ENCODE peak calls at places on chromosomes 6 and 20, in four cellular contexts. K is AG10803, S is upper lobe of right lung, N is astrocyte of the cerebellum. R is an unnamed sample.
A peak's percentile ranks its signal among the peaks of the same experiment; 100 is the strongest.

GRCh38 chr6:144012534-144012933 is 4.5 kb upstream of the PLAGL1 start:
- DNase-seq in K (peak; percentile 26), S (no peak), N (no peak), R (no peak)

GRCh38 chr6:44006123-44006871 is 121.0 kb downstream of the MRPL14 start:
- DNase-seq in K (peak; percentile 50), S (peak; percentile 53), N (no peak), R (no peak)

GRCh38 chr6:12903246-12903645 is 186.7 kb downstream of the PHACTR1 start:
- DNase-seq in K (no peak), S (no peak), N (no peak), R (no peak)

GRCh38 chr6:19838442-19839236 is 1.5 kb downstream of the ID4 start:
- DNase-seq in K (peak; percentile 21), S (peak; percentile 90), N (no peak), R (no peak)

GRCh38 chr6:168126566-168127383 is 47.8 kb upstream of the FRMD1 start:
- DNase-seq in K (no peak), S (no peak), N (no peak), R (no peak)

GRCh38 chr20:45097485-45098095 is 3.3 kb downstream of the KCNS1 start:
- DNase-seq in K (peak; percentile 19), S (peak; percentile 78), N (no peak), R (no peak)

GRCh38 chr6:74574794-74575193 is 631.1 kb downstream of the COL12A1 start:
- DNase-seq in K (peak; percentile 24), S (no peak), N (no peak), R (no peak)

GRCh38 chr6:95176322-95176721 is 401.0 kb upstream of the MANEA start:
- DNase-seq in K (no peak), S (no peak), N (no peak), R (no peak)

GRCh38 chr20:10655723-10656122 is 18.1 kb downstream of the JAG1 start:
- DNase-seq in K (no peak), S (no peak), N (no peak), R (no peak)

GRCh38 chr6:159953091-159953581 is 15.7 kb upstream of the IGF2R start:
- DNase-seq in K (peak; percentile 78), S (peak; percentile 84), N (no peak), R (no peak)

GRCh38 chr6:144178323-144178722 is 28.0 kb downstream of the STX11 start:
- DNase-seq in K (no peak), S (no peak), N (no peak), R (no peak)

GRCh38 chr6:24431045-24431451 is 28.3 kb downstream of the MRS2 start:
- DNase-seq in K (peak; percentile 47), S (no peak), N (peak; percentile 16), R (no peak)

GRCh38 chr6:168905451-168906090 is 348.1 kb downstream of the THBS2 start:
- DNase-seq in K (peak; percentile 8), S (no peak), N (no peak), R (no peak)

GRCh38 chr6:108684809-108685329 is 124.2 kb downstream of the FOXO3 start:
- DNase-seq in K (peak; percentile 21), S (no peak), N (peak; percentile 45), R (no peak)

GRCh38 chr20:50242863-50243609 is 52.4 kb downstream of the CEBPB start:
- DNase-seq in K (no peak), S (no peak), N (no peak), R (no peak)

GRCh38 chr20:3661836-3662665 is 1.1 kb downstream of the GFRA4 start:
- DNase-seq in K (no peak), S (peak; percentile 49), N (no peak), R (peak; percentile 76)

GRCh38 chr6:80637312-80637711 is 530.8 kb downstream of the BCKDHB start:
- DNase-seq in K (peak; percentile 60), S (no peak), N (no peak), R (no peak)

GRCh38 chr6:123053602-123054225 is 57.7 kb downstream of the CLVS2 start:
- DNase-seq in K (no peak), S (no peak), N (no peak), R (no peak)

GRCh38 chr6:10759312-10759839 is 11.8 kb downstream of the TMEM14B start:
- DNase-seq in K (peak; percentile 92), S (no peak), N (peak; percentile 87), R (no peak)

GRCh38 chr6:155340464-155341129 is 26.3 kb upstream of the TFB1M start:
- DNase-seq in K (peak; percentile 63), S (no peak), N (peak; percentile 6), R (no peak)

GRCh38 chr6:135323202-135323668 is 142.1 kb downstream of the MYB start:
- DNase-seq in K (no peak), S (no peak), N (peak; percentile 20), R (no peak)

GRCh38 chr6:53792016-53792415 is 2.8 kb upstream of the LRRC1 start:
- DNase-seq in K (no peak), S (no peak), N (no peak), R (no peak)

GRCh38 chr20:50586531-50587232 is 76.5 kb downstream of the PTPN1 start:
- DNase-seq in K (no peak), S (no peak), N (no peak), R (peak; percentile 72)

GRCh38 chr6:144882425-144882824 is 597.3 kb downstream of the UTRN start:
- DNase-seq in K (no peak), S (no peak), N (no peak), R (no peak)

GRCh38 chr6:13048113-13048512 is 280.2 kb downstream of the TBC1D7 start:
- DNase-seq in K (no peak), S (no peak), N (no peak), R (no peak)

GRCh38 chr6:17867880-17868279 is 119.6 kb downstream of the KIF13A start:
- DNase-seq in K (peak; percentile 88), S (no peak), N (peak; percentile 41), R (no peak)

GRCh38 chr20:17228624-17229061 is 1.8 kb downstream of the PCSK2 start:
- DNase-seq in K (no peak), S (peak; percentile 71), N (no peak), R (peak; percentile 87)

GRCh38 chr20:34181484-34181883 is 59.7 kb upstream of the ASIP start:
- DNase-seq in K (no peak), S (no peak), N (no peak), R (no peak)

GRCh38 chr6:25253371-25253770 is 25.8 kb upstream of the CARMIL1 start:
- DNase-seq in K (no peak), S (no peak), N (no peak), R (no peak)

GRCh38 chr6:4928426-4928825 is 75.4 kb downstream of the RPP40 start:
- DNase-seq in K (peak; percentile 62), S (no peak), N (no peak), R (no peak)

GRCh38 chr6:27479319-27480182 is 6.6 kb upstream of the ZNF184 start:
- DNase-seq in K (peak; percentile 96), S (peak; percentile 87), N (peak; percentile 86), R (no peak)

GRCh38 chr6:30955367-30956042 is 14.7 kb downstream of the MUCL3 start:
- DNase-seq in K (peak; percentile 52), S (peak; percentile 91), N (no peak), R (no peak)

GRCh38 chr6:42131531-42131930 is 10.9 kb downstream of the C6orf132 start:
- DNase-seq in K (peak; percentile 49), S (no peak), N (peak; percentile 65), R (no peak)

GRCh38 chr6:22043284-22043962 is 253.4 kb downstream of the PRL start:
- DNase-seq in K (no peak), S (no peak), N (no peak), R (no peak)

GRCh38 chr6:70844301-70844700 is 112.6 kb downstream of the B3GAT2 start:
- DNase-seq in K (no peak), S (no peak), N (no peak), R (no peak)

GRCh38 chr6:106134087-106134770 is 48.1 kb downstream of the PRDM1 start:
- DNase-seq in K (no peak), S (no peak), N (no peak), R (no peak)

GRCh38 chr6:117958536-117958935 is 51.5 kb downstream of the SLC35F1 start:
- DNase-seq in K (no peak), S (no peak), N (no peak), R (no peak)

GRCh38 chr6:105646391-105646867 is 243.5 kb upstream of the PREP start:
- DNase-seq in K (peak; percentile 1), S (no peak), N (no peak), R (no peak)

GRCh38 chr6:144898741-144899140 is 613.6 kb downstream of the UTRN start:
- DNase-seq in K (peak; percentile 51), S (no peak), N (no peak), R (no peak)

DNA sequence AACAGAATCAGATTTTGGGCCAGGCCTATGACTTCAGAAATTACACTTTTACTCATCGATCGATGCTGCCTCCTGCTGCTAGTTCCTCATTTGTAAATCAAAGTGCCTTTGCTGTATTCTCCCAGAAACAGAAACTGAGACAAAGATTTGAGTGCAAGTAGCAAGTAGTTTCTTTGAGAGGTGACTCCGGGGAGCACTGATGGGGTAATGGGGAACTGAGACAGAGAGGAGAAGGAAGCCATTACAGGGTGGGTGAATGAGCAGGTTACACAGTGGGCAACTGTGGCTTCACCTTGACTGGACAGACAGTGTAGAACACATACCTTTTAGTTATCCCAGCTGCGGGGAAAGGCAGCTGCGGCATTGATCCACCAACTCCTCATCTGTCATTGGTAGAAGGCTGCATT is 9.7 kb upstream of the CD40 start:
- DNase-seq in K (no peak), S (no peak), N (no peak), R (no peak)
- TF ChIP-seq CTCF in K (no peak), S (no peak), N (no peak), R (no peak)

GRCh38 chr6:166307981-166308768 is at the start of gene PRR18:
- DNase-seq in K (no peak), S (no peak), N (no peak), R (no peak)
- TF ChIP-seq CTCF in K (no peak), S (no peak), N (no peak), R (no peak)

GRCh38 chr6:45375449-45375848 is 2.3 kb downstream of the SUPT3H start:
- DNase-seq in K (no peak), S (no peak), N (no peak), R (no peak)
- TF ChIP-seq CTCF in K (no peak), S (no peak), N (no peak), R (peak; percentile 25)

GRCh38 chr20:21490105-21490504 is 23.8 kb downstream of the NKX2-2 start:
- DNase-seq in K (peak; percentile 6), S (no peak), N (no peak), R (no peak)
- TF ChIP-seq CTCF in K (peak; percentile 44), S (peak; percentile 17), N (no peak), R (peak; percentile 74)

DNA sequence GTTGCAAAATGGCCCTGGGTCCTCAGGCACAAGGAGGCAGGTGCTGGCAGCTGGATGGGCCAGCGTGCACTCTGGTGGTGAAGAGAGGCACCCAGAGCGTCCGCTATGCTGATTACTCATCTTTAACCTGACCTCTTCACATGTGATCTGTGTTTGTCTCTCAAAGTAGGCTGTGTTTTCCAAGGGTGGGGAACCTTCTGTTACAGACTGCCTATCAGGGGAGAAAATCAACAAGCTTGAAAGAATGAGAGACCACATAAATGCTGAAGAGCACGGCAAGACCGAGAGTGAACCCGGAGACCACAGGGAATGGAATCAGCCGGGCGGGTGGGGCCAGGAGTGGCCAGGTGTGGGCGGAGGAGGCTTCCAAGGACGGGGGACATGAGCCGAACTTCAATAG is 16.2 kb downstream of the BNIP5 start:
- DNase-seq in K (no peak), S (no peak), N (no peak), R (no peak)
- TF ChIP-seq CTCF in K (no peak), S (no peak), N (no peak), R (no peak)

R was measured in chondrocyte.